ENCODE peak calls at places on chromosomes 3 and 15, in eight cellular contexts. I, V, Y, B, A, S, D and Q are unnamed samples.

GRCh38 chr15:43229977-43230376 is 9.2 kb upstream of the EPB42 start:
- DNase-seq in D (no peak), A (no peak), V (no peak), S (no peak), I (no peak), Y (no peak), B (no peak), Q (no peak)

GRCh38 chr3:3196148-3196861 is 16.8 kb upstream of the CRBN start:
- DNase-seq in B (no peak), I (peak; percentile 12), D (no peak), Y (no peak), S (no peak), V (no peak), A (peak; percentile 34), Q (no peak)

GRCh38 chr15:91374336-91374735 is 274.3 kb downstream of the SV2B start:
- DNase-seq in B (no peak), D (no peak), I (no peak), V (no peak), Y (no peak), S (no peak), A (no peak), Q (no peak)

GRCh38 chr3:189355481-189356201 is 183.9 kb downstream of the TPRG1 start:
- DNase-seq in A (peak; percentile 30), V (no peak), S (peak; percentile 11), D (no peak), I (peak; percentile 91), Y (peak; percentile 16), B (peak; percentile 59), Q (no peak)

GRCh38 chr15:20356444-20357138 is 185.0 kb downstream of the GOLGA6L6 start:
- DNase-seq in V (peak; percentile 79), A (peak; percentile 60), B (peak; percentile 72), Y (no peak), D (peak; percentile 64), I (no peak), S (no peak), Q (peak; percentile 73)

GRCh38 chr3:140428380-140428779 is 249.5 kb upstream of the TRIM42 start:
- DNase-seq in Y (no peak), B (no peak), D (no peak), I (no peak), A (no peak), V (no peak), S (no peak), Q (no peak)

GRCh38 chr3:124410471-124410870 is 319.8 kb upstream of the UMPS start:
- DNase-seq in D (no peak), I (no peak), A (no peak), S (no peak), Y (peak; percentile 47), V (no peak), B (no peak), Q (no peak)

GRCh38 chr15:72983812-72984211 is 68.5 kb upstream of the NEO1 start:
- DNase-seq in V (no peak), D (no peak), I (no peak), Y (no peak), S (no peak), A (no peak), B (no peak), Q (no peak)

GRCh38 chr3:182979103-182979697 is 1.1 kb downstream of the DCUN1D1 start:
- DNase-seq in I (peak; percentile 10), V (no peak), A (no peak), B (no peak), Y (peak; percentile 11), S (no peak), D (no peak), Q (no peak)

GRCh38 chr3:58008140-58009025 is at the start of gene FLNB:
- DNase-seq in B (peak; percentile 61), I (peak; percentile 78), V (peak; percentile 88), A (peak; percentile 86), D (peak; percentile 83), S (no peak), Y (peak; percentile 54), Q (peak; percentile 81)

DNA sequence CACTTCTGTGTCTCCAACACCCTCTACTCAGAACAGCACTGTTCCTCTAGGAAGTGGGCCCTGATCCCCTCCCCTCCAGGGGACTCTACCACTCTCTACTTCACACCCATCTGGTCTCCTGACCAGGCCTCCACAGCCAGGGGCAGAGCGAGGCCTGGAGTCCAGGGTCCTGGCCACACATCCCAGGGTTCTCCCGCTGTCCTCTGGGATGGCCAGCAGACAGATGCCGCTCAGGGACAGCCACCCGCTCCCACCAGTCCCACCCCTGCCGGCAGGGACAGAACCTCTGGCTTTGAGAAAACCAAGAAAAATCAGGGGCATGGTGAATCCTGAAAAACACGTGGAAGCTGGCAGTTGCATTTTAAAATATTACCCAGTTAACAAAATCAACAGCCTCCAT is 32.0 kb upstream of the IQSEC1 start:
- DNase-seq in I (no peak), D (peak; percentile 26), A (no peak), S (no peak), V (no peak), B (no peak), Y (no peak), Q (peak; percentile 28)
- H3K27me3 ChIP-seq in I (no peaks in the 10 kb centered on the region), D (no peaks in the 10 kb centered on the region), A (no peaks in the 10 kb centered on the region), S (peaks cover 15% of the 10 kb centered on the region), V (no peaks in the 10 kb centered on the region), B (no peaks in the 10 kb centered on the region), Y (peaks cover 21% of the 10 kb centered on the region), Q (no peaks in the 10 kb centered on the region)

DNA sequence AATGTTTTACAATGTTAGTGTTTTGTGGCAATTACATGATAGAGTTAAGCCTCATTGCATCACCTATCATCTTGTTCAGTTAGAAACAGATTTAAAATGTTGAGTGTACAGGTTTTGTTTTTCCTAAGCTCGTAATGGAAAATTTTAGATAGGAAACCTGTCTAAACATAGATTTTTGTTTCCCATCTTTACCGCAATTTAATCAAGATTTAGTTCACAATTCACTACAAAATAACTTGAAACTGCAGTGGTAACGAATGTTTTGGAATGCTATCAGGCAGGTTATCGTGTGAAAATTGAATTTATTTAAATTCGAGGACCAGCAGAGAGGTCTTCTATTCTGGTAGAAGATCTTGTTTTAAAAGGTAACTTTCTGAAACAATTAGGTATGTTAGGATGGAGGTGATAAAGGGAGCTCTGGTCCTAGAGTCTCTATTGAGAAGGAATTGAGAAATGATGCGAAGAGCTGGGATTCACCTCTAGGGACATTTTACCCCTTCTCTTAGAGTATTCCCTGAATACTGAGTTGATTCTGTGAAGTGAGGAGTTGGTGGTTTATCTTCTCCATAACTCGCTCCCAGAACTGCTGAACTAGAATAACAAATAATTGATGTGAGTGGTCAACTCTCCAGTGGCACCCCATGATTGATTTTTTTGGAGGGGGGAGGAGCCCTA is 1.4 kb downstream of the DOCK3 start:
- DNase-seq in V (no peak), D (no peak), B (no peak), Y (no peak), A (no peak), I (no peak), S (no peak), Q (no peak)
- H3K27me3 ChIP-seq in V (peaks cover 63% of the 10 kb centered on the region), D (peaks cover 50% of the 10 kb centered on the region), B (peaks cover 3% of the 10 kb centered on the region), Y (peaks cover 54% of the 10 kb centered on the region), A (peaks cover 3% of the 10 kb centered on the region), I (peaks cover 72% of the 10 kb centered on the region), S (peaks cover 40% of the 10 kb centered on the region), Q (peaks cover 68% of the 10 kb centered on the region)

GRCh38 chr3:12944849-12945248 is 103.5 kb upstream of the RPL32 start:
- DNase-seq in Y (no peak), B (no peak), V (no peak), S (no peak), A (no peak), D (no peak), I (no peak), Q (no peak)
- H3K27me3 ChIP-seq in Y (no peaks in the 10 kb centered on the region), B (no peaks in the 10 kb centered on the region), V (no peaks in the 10 kb centered on the region), S (no peaks in the 10 kb centered on the region), A (no peaks in the 10 kb centered on the region), D (no peaks in the 10 kb centered on the region), I (no peaks in the 10 kb centered on the region), Q (no peaks in the 10 kb centered on the region)

DNA sequence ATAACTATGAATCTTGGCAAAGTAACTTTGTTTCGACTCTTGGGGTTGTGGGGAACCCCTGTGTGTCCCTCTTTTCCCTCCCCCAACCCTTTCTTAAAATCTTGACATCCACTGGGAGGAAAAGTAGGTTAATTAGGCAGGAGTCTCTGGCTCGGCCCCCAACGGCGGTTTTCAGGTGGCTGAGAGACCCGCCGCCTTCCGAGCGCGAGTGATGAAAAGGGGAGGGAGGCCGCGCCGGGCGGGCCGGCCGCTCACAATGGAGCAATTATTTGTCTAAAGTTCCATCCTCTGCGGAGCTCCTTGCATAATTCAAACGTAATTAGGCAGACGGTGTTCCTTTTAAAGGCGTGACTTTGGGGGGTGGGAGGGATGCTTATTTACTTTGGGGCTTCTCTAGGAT is 51.7 kb downstream of the ZIC4 start:
- DNase-seq in V (no peak), B (no peak), S (no peak), A (peak; percentile 53), Y (no peak), D (no peak), I (no peak), Q (no peak)
- H3K27me3 ChIP-seq in V (peaks cover 76% of the 10 kb centered on the region), B (no peaks in the 10 kb centered on the region), S (peaks cover 56% of the 10 kb centered on the region), A (peaks cover 48% of the 10 kb centered on the region), Y (peaks cover 56% of the 10 kb centered on the region), D (peaks cover 78% of the 10 kb centered on the region), I (peaks cover 100% of the 10 kb centered on the region), Q (peaks cover 70% of the 10 kb centered on the region)

GRCh38 chr15:36888018-36888992 is 212.0 kb downstream of the MEIS2 start:
- DNase-seq in S (no peak), A (no peak), I (peak; percentile 66), D (no peak), B (no peak), V (no peak), Y (no peak), Q (no peak)
- H3K27me3 ChIP-seq in S (peaks cover 37% of the 10 kb centered on the region), A (peaks cover 58% of the 10 kb centered on the region), I (no peaks in the 10 kb centered on the region), D (peaks cover 47% of the 10 kb centered on the region), B (peaks cover 4% of the 10 kb centered on the region), V (peaks cover 55% of the 10 kb centered on the region), Y (peaks cover 8% of the 10 kb centered on the region), Q (peaks cover 56% of the 10 kb centered on the region)

DNA sequence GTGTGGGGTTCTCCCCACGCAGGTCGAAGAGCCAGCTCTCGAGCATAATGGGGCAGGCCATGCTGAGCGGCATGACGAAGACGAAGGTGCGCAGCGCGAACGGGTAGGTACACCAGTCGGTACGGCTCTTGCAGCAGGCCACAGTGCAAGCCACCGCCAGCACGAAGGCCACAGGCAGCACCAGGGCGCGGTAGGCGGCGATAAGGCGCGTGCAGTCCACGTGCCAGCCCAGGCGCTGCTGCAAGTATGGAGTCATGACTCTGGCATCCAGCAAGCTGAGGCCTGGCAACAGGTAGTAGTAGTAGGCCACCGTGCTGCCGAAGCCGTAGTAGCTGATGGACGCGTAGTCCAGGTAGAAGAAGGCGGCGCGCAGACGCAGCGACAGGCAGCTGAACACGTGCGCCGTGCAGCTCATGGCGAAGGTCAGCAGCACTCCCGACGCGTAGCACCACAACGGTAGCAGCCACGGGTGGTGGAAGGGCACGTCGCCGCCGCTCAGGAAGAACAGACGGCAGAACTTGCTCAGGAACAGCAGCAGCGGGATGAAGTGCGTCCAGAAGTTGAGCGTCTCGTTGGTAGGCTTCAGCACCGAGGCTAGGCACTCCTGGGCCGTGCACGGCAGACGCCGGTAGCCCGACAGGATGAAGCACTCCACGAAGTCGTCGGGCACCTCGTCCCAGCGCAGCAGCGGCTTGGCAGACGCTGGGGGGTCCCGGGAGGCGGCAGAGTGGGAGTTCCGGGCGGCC is 781 bp downstream of the PAQR9 start:
- DNase-seq in B (no peak), S (no peak), A (peak; percentile 64), V (no peak), Y (no peak), I (no peak), D (no peak), Q (no peak)
- H3K27me3 ChIP-seq in B (peaks cover 6% of the 10 kb centered on the region), S (peaks cover 34% of the 10 kb centered on the region), A (peaks cover 7% of the 10 kb centered on the region), V (peaks cover 60% of the 10 kb centered on the region), Y (peaks cover 52% of the 10 kb centered on the region), I (peaks cover 30% of the 10 kb centered on the region), D (peaks cover 55% of the 10 kb centered on the region), Q (peaks cover 71% of the 10 kb centered on the region)